ENCODE peak calls at places on chromosomes 16 and 17, in nine cellular contexts. K is lower leg skin, R is bronchial epithelial cell, L is psoas muscle, O is A549, F is cardiac fibroblast, D is sigmoid colon, B is fibroblast of mammary gland, Q is keratinocyte. M is an unnamed sample.

GRCh38 chr17:21143695-21144094 is 16.9 kb downstream of the DHRS7B start:
- DNase-seq in L (no peak), K (no peak), B (no peak), F (no peak), D (no peak), O (no peak), Q (no peak), R (no peak), M (no peak)

GRCh38 chr16:87099001-87099740 is 218.0 kb downstream of the C16orf95 start:
- DNase-seq in L (no peak), O (no peak), F (no peak), B (no peak), Q (no peak), D (no peak), K (no peak), R (no peak), M (no peak)

GRCh38 chr17:760371-760770 is 8.3 kb upstream of the GEMIN4 start:
- DNase-seq in R (no peak), K (no peak), F (no peak), B (no peak), Q (no peak), D (no peak), O (no peak), L (no peak), M (no peak)

GRCh38 chr17:72387487-72387886 is 266.7 kb downstream of the SOX9 start:
- DNase-seq in B (peak), F (peak), R (no peak), L (no peak), D (no peak), O (peak), K (no peak), Q (no peak), M (no peak)

GRCh38 chr17:50396261-50397110 is 837 bp downstream of the LRRC59 start:
- DNase-seq in K (peak), D (peak), Q (no peak), O (peak), B (peak), F (peak), R (peak), L (peak), M (peak)

GRCh38 chr16:89193021-89193575 is 7.2 kb downstream of the SLC22A31 start:
- DNase-seq in L (peak), R (peak), Q (peak), F (no peak), O (peak), B (peak), D (no peak), K (no peak), M (peak)

GRCh38 chr16:65658339-65659275 is 536.7 kb upstream of the CDH11 start:
- DNase-seq in O (peak), Q (peak), R (peak), B (peak), D (no peak), K (peak), F (peak), L (no peak), M (no peak)

GRCh38 chr16:74487634-74488495 is 66.6 kb upstream of the CLEC18B start:
- DNase-seq in D (no peak), F (no peak), B (no peak), O (no peak), R (no peak), Q (no peak), K (no peak), L (no peak), M (no peak)

GRCh38 chr17:45035848-45036247 is 15.6 kb downstream of the DCAKD start:
- DNase-seq in L (no peak), O (no peak), B (no peak), F (no peak), Q (no peak), D (no peak), K (no peak), R (no peak), M (no peak)

GRCh38 chr17:82217120-82217529 is 4.5 kb upstream of the CCDC57 start:
- DNase-seq in B (no peak), K (no peak), L (no peak), D (peak), O (no peak), R (no peak), Q (no peak), F (peak), M (no peak)

GRCh38 chr16:2715519-2715918 is 4.5 kb downstream of the PRSS27 start:
- DNase-seq in R (no peak), B (peak), F (peak), L (peak), D (no peak), Q (peak), K (no peak), O (no peak), M (peak)

GRCh38 chr17:27551701-27552466 is 79.1 kb upstream of the LGALS9 start:
- DNase-seq in R (peak), K (no peak), O (peak), L (no peak), B (no peak), F (peak), D (no peak), Q (peak), M (no peak)

GRCh38 chr17:63447688-63448005 is 1.5 kb upstream of the CYB561 start:
- DNase-seq in R (no peak), D (no peak), F (no peak), K (no peak), L (no peak), O (no peak), B (no peak), Q (no peak), M (no peak)

GRCh38 chr16:19382887-19383816 is 34.5 kb upstream of the TMC5 start:
- DNase-seq in R (no peak), O (no peak), D (no peak), Q (no peak), L (no peak), B (no peak), K (no peak), F (no peak), M (peak)

GRCh38 chr17:1055751-1056645 is 59.1 kb downstream of the TIMM22 start:
- DNase-seq in O (peak), F (peak), Q (no peak), L (peak), D (peak), R (peak), B (peak), K (peak), M (peak)

GRCh38 chr16:12971216-12971615 is 69.8 kb downstream of the SHISA9 start:
- DNase-seq in B (peak), F (peak), K (no peak), L (no peak), O (peak), D (no peak), R (peak), Q (no peak), M (no peak)

GRCh38 chr16:16045879-16046278 is 96.5 kb downstream of the ABCC1 start:
- DNase-seq in K (no peak), R (no peak), D (no peak), F (no peak), L (no peak), B (no peak), O (no peak), Q (no peak), M (no peak)

GRCh38 chr16:86324320-86324719 is 186.0 kb upstream of the FOXF1 start:
- DNase-seq in O (no peak), K (no peak), R (no peak), L (no peak), B (no peak), F (no peak), Q (no peak), D (peak), M (no peak)

GRCh38 chr16:80346160-80346632 is 194.6 kb upstream of the DYNLRB2 start:
- DNase-seq in O (no peak), Q (no peak), K (no peak), R (no peak), F (peak), B (peak), L (no peak), D (no peak), M (no peak)

GRCh38 chr16:471353-472198 is 46.1 kb downstream of the RAB11FIP3 start:
- DNase-seq in O (no peak), L (peak), B (no peak), F (no peak), R (peak), K (no peak), Q (peak), D (peak), M (no peak)

GRCh38 chr17:72592242-72592966 is 471.6 kb downstream of the SOX9 start:
- DNase-seq in D (no peak), O (peak), L (peak), F (peak), K (peak), R (peak), B (peak), Q (no peak), M (peak)

GRCh38 chr16:87461466-87461975 is 31.3 kb downstream of the ZCCHC14 start:
- DNase-seq in D (peak), B (peak), F (peak), O (peak), Q (peak), R (peak), L (peak), K (peak), M (peak)

GRCh38 chr17:38875477-38876080 is 5.7 kb downstream of the LASP1 start:
- DNase-seq in B (no peak), R (no peak), O (no peak), Q (no peak), D (no peak), K (no peak), L (no peak), F (no peak), M (no peak)

GRCh38 chr17:83178533-83179201 is 99.3 kb downstream of the METRNL start:
- DNase-seq in Q (no peak), R (no peak), L (no peak), F (no peak), D (peak), B (no peak), O (no peak), K (peak), M (no peak)

GRCh38 chr17:10631048-10631700 is 25.9 kb downstream of the MYH3 start:
- DNase-seq in R (peak), Q (no peak), K (no peak), L (no peak), F (peak), O (peak), B (peak), D (no peak), M (no peak)

GRCh38 chr17:10631701-10632100 is 25.4 kb downstream of the MYH3 start:
- DNase-seq in O (no peak), K (no peak), B (no peak), D (no peak), L (no peak), F (no peak), R (no peak), Q (no peak), M (no peak)

GRCh38 chr17:10629706-10630105 is 27.4 kb downstream of the MYH3 start:
- DNase-seq in F (no peak), D (no peak), L (no peak), O (no peak), Q (no peak), K (no peak), R (no peak), B (no peak), M (no peak)

GRCh38 chr17:10626378-10626777 is 30.7 kb downstream of the MYH3 start:
- DNase-seq in K (no peak), L (no peak), Q (no peak), O (no peak), B (no peak), R (no peak), F (no peak), D (no peak), M (no peak)

GRCh38 chr17:10628756-10629155 is 28.4 kb downstream of the MYH3 start:
- DNase-seq in D (no peak), B (no peak), R (no peak), O (peak), Q (no peak), K (no peak), F (no peak), L (no peak), M (no peak)
- TF ChIP-seq CTCF in D (no peak), B (peak), R (peak), O (peak), Q (peak), K (no peak), F (peak), L (no peak), M (no peak)

DNA sequence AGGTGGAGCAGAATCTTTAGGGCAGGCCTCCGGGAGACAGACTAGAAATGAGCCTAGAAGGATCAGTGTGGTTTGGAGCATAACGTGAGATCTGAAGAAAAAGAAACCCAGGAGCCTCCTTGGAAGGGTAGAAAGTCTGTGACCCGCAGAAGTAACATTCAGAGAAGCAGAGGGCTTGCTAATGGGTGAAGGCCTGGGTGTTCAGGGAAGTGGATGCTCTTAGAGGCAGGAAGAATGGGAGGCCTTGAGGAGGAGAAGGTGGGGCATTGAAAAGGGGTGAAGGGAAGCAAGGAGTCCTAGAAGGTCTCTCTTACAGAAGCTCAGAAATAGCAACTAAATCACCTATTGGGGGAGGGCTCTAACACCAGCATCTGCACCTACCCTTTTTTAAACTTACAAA is 20.3 kb downstream of the GPT2 start:
- DNase-seq in Q (no peak), O (no peak), B (no peak), K (no peak), L (no peak), D (no peak), R (no peak), F (no peak), M (no peak)
- TF ChIP-seq CTCF in Q (no peak), O (no peak), B (no peak), K (no peak), L (no peak), D (no peak), R (no peak), F (no peak), M (no peak)

GRCh38 chr16:22198547-22199293 is 7.4 kb upstream of the EEF2K start:
- DNase-seq in K (no peak), F (peak), D (no peak), Q (no peak), L (no peak), R (no peak), B (peak), O (peak), M (no peak)
- TF ChIP-seq CTCF in K (no peak), F (no peak), D (no peak), Q (peak), L (no peak), R (no peak), B (no peak), O (no peak), M (no peak)

DNA sequence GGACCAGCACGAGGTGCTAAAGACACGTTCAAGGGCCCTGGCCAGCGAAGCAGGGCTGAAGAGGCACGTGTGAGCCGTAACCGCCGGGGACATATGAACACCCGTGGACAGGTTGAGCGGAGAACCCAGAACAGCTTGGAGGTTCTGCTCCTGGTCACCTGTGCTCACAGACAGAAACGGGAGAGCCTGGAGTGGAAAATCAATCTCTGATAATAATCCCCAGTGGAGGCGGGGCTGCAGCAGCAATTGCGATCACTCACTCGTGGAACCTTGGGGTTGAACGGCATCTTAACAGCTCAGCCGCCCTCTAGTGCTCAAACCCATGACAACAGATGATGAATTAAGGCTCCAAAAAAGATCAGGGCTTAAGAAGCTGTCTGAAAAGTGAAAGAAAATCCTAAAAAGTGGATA is 25.6 kb downstream of the WIPI1 start:
- DNase-seq in O (peak), L (no peak), K (no peak), Q (no peak), D (no peak), F (peak), B (peak), R (peak), M (no peak)
- TF ChIP-seq CTCF in O (peak), L (no peak), K (no peak), Q (peak), D (no peak), F (peak), B (peak), R (peak), M (no peak)